ENCODE peak calls at places on chromosomes 6 and 20, in five cellular contexts. N is AG04450, I is HepG2, B is kidney epithelial cell, C is fibroblast of mammary gland. D is an unnamed sample.

GRCh38 chr6:77620290-77620882 is 32.5 kb upstream of the MEI4 start:
- DNase-seq in N (no peak), I (peak; percentile 8), B (no peak), C (no peak), D (no peak)

GRCh38 chr6:108492131-108492766 is 68.5 kb upstream of the FOXO3 start:
- DNase-seq in N (peak; percentile 7), I (peak; percentile 25), B (peak; percentile 21), C (peak; percentile 69), D (peak; percentile 65)

GRCh38 chr6:168145747-168146596 is 67.0 kb upstream of the FRMD1 start:
- DNase-seq in N (no peak), I (no peak), B (no peak), C (no peak), D (no peak)

GRCh38 chr6:53530780-53531386 is 14.0 kb downstream of the GCLC start:
- DNase-seq in N (no peak), I (no peak), B (no peak), C (no peak), D (no peak)

GRCh38 chr6:149221774-149222070 is 95.8 kb upstream of the TAB2 start:
- DNase-seq in N (no peak), I (no peak), B (no peak), C (peak; percentile 23), D (peak; percentile 17)

GRCh38 chr20:23393999-23394775 is 27.1 kb downstream of the NAPB start:
- DNase-seq in N (no peak), I (no peak), B (no peak), C (no peak), D (no peak)

GRCh38 chr20:51934301-51935002 is 132.1 kb upstream of the SALL4 start:
- DNase-seq in N (no peak), I (no peak), B (no peak), C (no peak), D (no peak)

GRCh38 chr6:161890959-161891358 is 617.1 kb upstream of the AGPAT4 start:
- DNase-seq in N (no peak), I (no peak), B (no peak), C (no peak), D (no peak)

GRCh38 chr6:127937747-127938146 is 36.9 kb upstream of the THEMIS start:
- DNase-seq in N (no peak), I (no peak), B (no peak), C (no peak), D (no peak)

GRCh38 chr20:8155848-8156602 is 24.0 kb downstream of the PLCB1 start:
- DNase-seq in N (no peak), I (peak; percentile 47), B (no peak), C (no peak), D (peak; percentile 40)

GRCh38 chr6:122393339-122393896 is 6.0 kb upstream of the HSF2 start:
- DNase-seq in N (no peak), I (no peak), B (no peak), C (no peak), D (no peak)

GRCh38 chr6:162862941-162863340 is 135.2 kb downstream of the PACRG start:
- DNase-seq in N (no peak), I (no peak), B (no peak), C (no peak), D (no peak)

GRCh38 chr6:127634178-127634577 is 57.2 kb downstream of the C6orf58 start:
- DNase-seq in N (no peak), I (no peak), B (no peak), C (no peak), D (no peak)

GRCh38 chr6:79372757-79373156 is 138.3 kb upstream of the HMGN3 start:
- DNase-seq in N (no peak), I (no peak), B (no peak), C (no peak), D (no peak)

GRCh38 chr6:100176321-100176950 is 182.4 kb upstream of the MCHR2 start:
- DNase-seq in N (peak; percentile 27), I (peak; percentile 14), B (peak; percentile 9), C (peak; percentile 76), D (peak; percentile 76)

GRCh38 chr6:1109134-1109533 is 202.8 kb upstream of the FOXQ1 start:
- DNase-seq in N (no peak), I (no peak), B (no peak), C (no peak), D (no peak)

GRCh38 chr6:123821112-123821511 is 17.4 kb downstream of the NKAIN2 start:
- DNase-seq in N (no peak), I (no peak), B (no peak), C (no peak), D (no peak)

GRCh38 chr6:113694278-113695077 is 162.7 kb upstream of the MARCKS start:
- DNase-seq in N (no peak), I (peak; percentile 37), B (no peak), C (peak; percentile 67), D (peak; percentile 35)

GRCh38 chr6:14038636-14039035 is 78.9 kb upstream of the CD83 start:
- DNase-seq in N (no peak), I (no peak), B (no peak), C (peak; percentile 44), D (peak; percentile 16)

GRCh38 chr20:25084616-25085187 is 2.8 kb upstream of the VSX1 start:
- DNase-seq in N (no peak), I (no peak), B (no peak), C (no peak), D (no peak)

GRCh38 chr6:166726193-166726592 is 99.1 kb upstream of the RPS6KA2 start:
- DNase-seq in N (no peak), I (no peak), B (no peak), C (no peak), D (no peak)

GRCh38 chr6:44065443-44066115 is 61.7 kb downstream of the MRPL14 start:
- DNase-seq in N (no peak), I (no peak), B (no peak), C (no peak), D (no peak)

GRCh38 chr6:84390334-84390733 is 162.9 kb upstream of the CEP162 start:
- DNase-seq in N (no peak), I (no peak), B (no peak), C (no peak), D (no peak)

GRCh38 chr6:46632053-46632452 is 20.6 kb downstream of the CYP39A1 start:
- DNase-seq in N (no peak), I (no peak), B (no peak), C (no peak), D (no peak)

GRCh38 chr6:112482373-112482772 is 135.2 kb downstream of the RFPL4B start:
- DNase-seq in N (no peak), I (no peak), B (no peak), C (no peak), D (no peak)

GRCh38 chr20:21826946-21827345 is 121.5 kb downstream of the PAX1 start:
- DNase-seq in N (no peak), I (peak; percentile 34), B (no peak), C (no peak), D (no peak)

GRCh38 chr6:52305385-52305784 is 20.8 kb upstream of the MCM3 start:
- DNase-seq in N (no peak), I (no peak), B (no peak), C (no peak), D (no peak)

GRCh38 chr6:21666200-21666671 is 72.7 kb downstream of the SOX4 start:
- DNase-seq in N (no peak), I (no peak), B (no peak), C (no peak), D (no peak)

GRCh38 chr6:100461273-100461919 is 3.3 kb downstream of the SIM1 start:
- DNase-seq in N (no peak), I (no peak), B (no peak), C (peak; percentile 19), D (no peak)

GRCh38 chr6:169173532-169174268 is 79.9 kb downstream of the THBS2 start:
- DNase-seq in N (no peak), I (no peak), B (no peak), C (no peak), D (no peak)

GRCh38 chr6:25439368-25439767 is 160.2 kb downstream of the CARMIL1 start:
- DNase-seq in N (no peak), I (no peak), B (no peak), C (no peak), D (no peak)

GRCh38 chr6:105982761-105983600 is 103.2 kb upstream of the PRDM1 start:
- DNase-seq in N (no peak), I (no peak), B (no peak), C (no peak), D (no peak)

GRCh38 chr6:167558213-167558869 is 233.5 kb downstream of the TTLL2 start:
- DNase-seq in N (no peak), I (no peak), B (no peak), C (no peak), D (no peak)

GRCh38 chr6:52285174-52286068 is 879 bp upstream of the MCM3 start:
- DNase-seq in N (no peak), I (peak; percentile 30), B (no peak), C (peak; percentile 63), D (peak; percentile 28)

GRCh38 chr20:41058007-41058673 is 29.5 kb downstream of the TOP1 start:
- DNase-seq in N (no peak), I (peak; percentile 55), B (peak; percentile 65), C (peak; percentile 95), D (peak; percentile 59)

GRCh38 chr6:75802366-75802765 is 53.3 kb downstream of the MYO6 start:
- DNase-seq in N (no peak), I (no peak), B (no peak), C (peak; percentile 25), D (no peak)

GRCh38 chr6:149134531-149134933 is 183.0 kb upstream of the TAB2 start:
- DNase-seq in N (no peak), I (no peak), B (no peak), C (peak; percentile 74), D (peak; percentile 15)

GRCh38 chr6:151087861-151088598 is 151.7 kb upstream of the AKAP12 start:
- DNase-seq in N (no peak), I (peak; percentile 21), B (no peak), C (peak; percentile 96), D (peak; percentile 63)

DNA sequence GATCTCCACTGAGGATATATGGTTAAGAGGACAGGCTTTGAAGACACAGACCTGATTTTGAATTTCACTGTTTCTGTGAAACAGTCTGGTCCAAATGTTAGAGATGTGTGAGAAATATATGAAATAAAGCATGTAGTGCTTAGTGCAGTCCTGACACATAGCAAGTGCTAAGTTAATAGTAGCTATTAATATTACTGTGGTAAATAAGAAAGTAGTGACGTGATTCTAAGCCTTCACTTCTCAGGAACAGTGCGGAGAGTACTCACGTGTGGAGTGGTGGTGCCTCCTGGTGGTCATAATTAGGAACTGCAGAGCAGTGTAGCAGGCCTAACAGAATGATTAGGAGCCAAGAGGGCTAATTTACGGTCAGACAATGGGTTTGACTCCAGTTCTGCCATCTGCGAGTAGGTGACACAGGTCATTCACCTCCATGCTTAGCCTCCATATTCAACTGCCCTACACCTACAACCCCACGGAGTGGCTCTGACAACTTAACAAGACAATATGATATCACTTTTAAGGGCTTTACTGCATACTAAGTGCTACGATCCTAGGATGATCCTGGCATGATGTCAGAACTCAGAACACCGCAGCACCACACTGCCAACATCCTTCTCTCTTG is 106.2 kb downstream of the JPH2 start:
- DNase-seq in N (peak; percentile 61), I (peak; percentile 79), B (no peak), C (peak; percentile 81), D (peak; percentile 87)
- H3K4me3 ChIP-seq in N (no peak overlapping the region), I (no peak overlapping the region), B (no peak overlapping the region), C (no peak overlapping the region), D (no peak overlapping the region)

GRCh38 chr6:130396722-130397121 is 30.9 kb downstream of the TMEM200A start:
- DNase-seq in N (no peak), I (no peak), B (no peak), C (peak; percentile 34), D (peak; percentile 23)
- H3K4me3 ChIP-seq in N (peak overlapping the region; percentile 14), I (no peak overlapping the region), B (no peak overlapping the region), C (peak overlapping the region; percentile 17), D (no peak overlapping the region)

GRCh38 chr6:35496036-35496850 is 636 bp downstream of the TEAD3 start:
- DNase-seq in N (no peak), I (peak; percentile 43), B (no peak), C (no peak), D (peak; percentile 54)
- H3K4me3 ChIP-seq in N (peak overlapping the region; percentile 78), I (peak overlapping the region; percentile 94), B (peak overlapping the region; percentile 59), C (peak overlapping the region; percentile 68), D (peak overlapping the region; percentile 79)

GRCh38 chr6:129860901-129861665 is at the start of gene TMEM244:
- DNase-seq in N (no peak), I (no peak), B (no peak), C (peak; percentile 95), D (peak; percentile 23)
- H3K4me3 ChIP-seq in N (peak within 1 kb of the TSS; percentile 34), I (no peak within 1 kb of the TSS), B (no peak within 1 kb of the TSS), C (peak within 1 kb of the TSS; percentile 53), D (peak within 1 kb of the TSS; percentile 40)